ENCODE peak calls at places on chromosome 10, in four cellular contexts. A is HEK293T, Y is HepG2, L is K562. O is an unnamed sample.
A peak's percentile ranks its signal among the peaks of the same experiment; 100 is the strongest.

GRCh38 chr10:60848126-60848525 is 69.8 kb downstream of the CDK1 start:
- DNase-seq in L (no peak), Y (no peak), A (no peak), O (no peak)

GRCh38 chr10:114815751-114816150 is 5.8 kb upstream of the FHIP2A start:
- DNase-seq in A (no peak), Y (no peak), L (no peak), O (no peak)

GRCh38 chr10:76127984-76128589 is 696.7 kb downstream of the LRMDA start:
- DNase-seq in A (no peak), Y (peak; percentile 54), L (no peak), O (no peak)

GRCh38 chr10:104925232-104925851 is 284.3 kb downstream of the SORCS3 start:
- DNase-seq in A (peak; percentile 39), Y (peak; percentile 25), L (peak; percentile 13), O (peak; percentile 60)

GRCh38 chr10:77320852-77321496 is 316.6 kb downstream of the KCNMA1 start:
- DNase-seq in L (no peak), A (no peak), Y (no peak), O (no peak)

GRCh38 chr10:59668081-59668480 is 41.6 kb downstream of the SLC16A9 start:
- DNase-seq in L (no peak), Y (no peak), A (no peak), O (no peak)

GRCh38 chr10:89887830-89888229 is 186.4 kb downstream of the KIF20B start:
- DNase-seq in L (no peak), Y (no peak), A (no peak), O (no peak)

GRCh38 chr10:132679217-132679595 is 106.7 kb downstream of the NKX6-2 start:
- DNase-seq in Y (no peak), A (no peak), L (no peak), O (peak; percentile 3)

GRCh38 chr10:45373783-45374450 is at the start of gene ALOX5:
- DNase-seq in Y (no peak), A (peak; percentile 53), L (peak; percentile 97), O (peak; percentile 71)

GRCh38 chr10:116974442-116975005 is 30.5 kb downstream of the SHTN1 start:
- DNase-seq in Y (no peak), L (no peak), A (no peak), O (no peak)

GRCh38 chr10:63007112-63007511 is 126.0 kb upstream of the NRBF2 start:
- DNase-seq in L (no peak), A (no peak), Y (no peak), O (no peak)

GRCh38 chr10:80464557-80465466 is 10.7 kb downstream of the TSPAN14 start:
- DNase-seq in A (no peak), Y (peak; percentile 97), L (peak; percentile 58), O (peak; percentile 71)

GRCh38 chr10:115985696-115986095 is 287.3 kb downstream of the GFRA1 start:
- DNase-seq in A (no peak), L (no peak), Y (no peak), O (no peak)

GRCh38 chr10:54905793-54906192 is 104.8 kb upstream of the PCDH15 start:
- DNase-seq in A (no peak), L (no peak), Y (no peak), O (no peak)

GRCh38 chr10:52469970-52470705 is 156.1 kb downstream of the DKK1 start:
- DNase-seq in A (no peak), Y (no peak), L (no peak), O (no peak)

GRCh38 chr10:130045091-130045652 is 65.5 kb downstream of the C10orf143 start:
- DNase-seq in L (peak; percentile 18), Y (no peak), A (peak; percentile 69), O (peak; percentile 78)

GRCh38 chr10:49686651-49687050 is 7.2 kb downstream of the C10orf53 start:
- DNase-seq in A (no peak), Y (no peak), L (no peak), O (no peak)

GRCh38 chr10:118459642-118460193 is 117.6 kb upstream of the FAM204A start:
- DNase-seq in A (peak; percentile 86), Y (peak; percentile 43), L (peak; percentile 60), O (peak; percentile 69)

DNA sequence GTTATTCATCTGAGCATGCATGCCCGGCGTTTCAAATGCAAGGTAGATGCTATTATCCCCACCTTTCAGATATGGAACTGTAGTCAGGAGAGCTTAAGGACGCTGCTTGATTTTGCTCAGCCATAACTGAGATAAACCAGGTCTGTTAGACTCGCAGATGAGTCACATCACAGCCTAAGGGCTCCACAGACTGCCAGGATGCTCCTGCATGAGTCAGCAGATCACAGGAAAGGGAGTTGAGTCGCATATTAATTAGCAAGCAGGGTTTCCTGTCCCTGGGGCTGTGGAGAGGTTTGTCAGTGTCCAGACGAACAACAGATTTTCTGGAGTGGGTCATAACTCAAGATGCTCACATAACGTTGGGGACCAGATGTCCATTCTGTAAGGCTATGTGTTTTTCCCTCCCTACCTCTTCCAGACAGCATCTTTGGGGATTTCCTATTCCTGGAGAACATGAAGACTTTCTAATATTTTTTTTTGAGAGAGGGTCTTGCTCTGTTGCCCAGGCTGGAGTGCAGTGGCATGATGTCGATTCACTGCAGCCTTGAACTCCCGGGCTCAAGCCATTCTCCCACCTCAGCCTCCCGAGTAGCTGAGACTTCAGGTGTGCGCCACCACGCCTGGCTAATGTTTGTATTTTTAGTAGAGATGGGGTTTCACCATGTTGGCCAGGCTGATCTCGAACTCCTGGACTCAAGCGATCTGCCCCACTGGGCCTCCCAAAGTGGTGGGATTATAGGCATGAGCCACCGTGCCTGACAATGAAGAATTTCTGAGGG is 36.7 kb downstream of the PFKFB3 start:
- DNase-seq in A (peak; percentile 21), L (peak; percentile 65), Y (peak; percentile 65), O (no peak)
- TF ChIP-seq ELF4 in A (no peak), L (no peak), Y (no peak), O (no peak)

GRCh38 chr10:103451871-103452713 is at the start of gene CALHM2:
- DNase-seq in Y (peak; percentile 13), L (no peak), A (no peak), O (peak; percentile 60)
- TF ChIP-seq ELF4 in Y (no peak), L (no peak), A (no peak), O (no peak)

GRCh38 chr10:71636588-71636987 is 83.0 kb downstream of the C10orf105 start:
- DNase-seq in L (no peak), A (no peak), Y (no peak), O (no peak)

GRCh38 chr10:71639412-71639719 is 80.2 kb downstream of the C10orf105 start:
- DNase-seq in L (no peak), A (no peak), Y (no peak), O (no peak)

GRCh38 chr10:71638087-71638576 is 81.4 kb downstream of the C10orf105 start:
- DNase-seq in A (no peak), Y (peak; percentile 93), L (peak; percentile 75), O (no peak)

GRCh38 chr10:71637305-71637704 is 82.3 kb downstream of the C10orf105 start:
- DNase-seq in A (no peak), L (no peak), Y (no peak), O (no peak)

DNA sequence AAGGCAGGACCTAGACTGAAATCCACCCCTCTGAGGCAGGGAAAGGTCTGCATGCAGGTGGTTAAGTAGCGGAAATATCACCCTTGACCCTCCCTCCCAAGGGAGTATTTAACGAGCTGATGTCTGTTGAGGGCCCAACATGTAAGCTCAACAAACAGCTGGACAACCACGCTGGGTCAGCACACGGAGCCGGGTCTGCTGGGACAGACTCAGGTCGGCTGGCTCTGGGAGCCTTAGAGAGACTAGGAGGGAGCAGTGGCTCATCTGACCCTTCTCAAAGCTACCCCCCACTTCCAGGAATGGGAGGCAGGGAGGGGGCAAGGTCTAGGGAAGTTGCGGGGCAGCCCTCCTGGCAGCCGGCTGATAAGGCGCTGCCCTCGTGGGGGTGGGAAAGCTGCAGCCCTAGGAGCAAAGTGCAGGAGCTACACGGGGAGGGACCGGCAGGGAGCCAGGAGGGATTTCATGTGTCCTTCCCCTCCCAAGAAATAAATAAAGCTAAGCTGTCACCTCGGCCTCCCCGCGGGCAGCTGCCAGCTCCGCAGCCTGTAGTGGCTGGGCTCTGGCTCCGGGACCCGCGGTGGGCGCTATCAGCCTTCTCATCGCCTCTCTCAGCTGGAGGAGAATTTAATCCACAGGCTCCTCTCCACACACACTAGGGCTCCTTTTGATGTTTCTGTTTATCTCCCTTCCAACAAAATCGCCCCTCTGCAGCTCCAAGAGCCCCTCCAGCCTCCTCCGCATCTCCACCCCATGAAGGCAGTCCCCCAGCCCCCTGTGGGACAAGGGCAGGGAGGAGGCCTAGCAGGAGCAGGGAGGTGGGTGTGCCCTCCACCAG is 80.8 kb downstream of the C10orf105 start:
- DNase-seq in Y (peak; percentile 68), A (peak; percentile 57), L (peak; percentile 98), O (no peak)
- TF ChIP-seq ELF4 in Y (no peak), A (no peak), L (no peak), O (no peak)

GRCh38 chr10:17171131-17171530 is 30.3 kb downstream of the TRDMT1 start:
- DNase-seq in A (no peak), L (no peak), Y (no peak), O (no peak)

GRCh38 chr10:17175551-17175950 is 25.9 kb downstream of the TRDMT1 start:
- DNase-seq in L (no peak), A (no peak), Y (no peak), O (no peak)

GRCh38 chr10:17178006-17178405 is 23.5 kb downstream of the TRDMT1 start:
- DNase-seq in Y (no peak), L (no peak), A (no peak), O (no peak)

GRCh38 chr10:17177014-17177413 is 24.5 kb downstream of the TRDMT1 start:
- DNase-seq in A (no peak), Y (no peak), L (no peak), O (no peak)

DNA sequence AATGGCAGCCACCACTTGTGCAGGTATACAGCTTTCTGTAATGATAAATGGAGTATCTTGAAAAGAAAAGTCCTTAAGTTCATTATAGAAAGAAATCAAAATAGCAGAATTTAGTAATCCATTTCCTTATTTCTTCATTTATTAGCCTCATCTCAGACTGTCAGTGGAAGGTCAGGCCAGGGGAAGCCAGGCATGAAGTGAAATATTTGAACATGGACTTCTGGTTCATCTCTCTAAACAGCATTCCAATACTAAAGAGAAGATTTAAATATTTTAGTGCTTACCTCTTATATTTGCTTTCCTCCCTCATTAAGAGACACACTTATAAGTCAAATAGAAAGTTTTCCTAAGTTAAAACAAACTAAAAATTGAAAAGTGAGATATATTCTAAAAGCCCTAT is 26.8 kb downstream of the TRDMT1 start:
- DNase-seq in A (no peak), L (no peak), Y (no peak), O (no peak)
- TF ChIP-seq ELF4 in A (no peak), L (no peak), Y (no peak), O (no peak)

GRCh38 chr10:122845783-122846332 is at the start of gene CUZD1:
- DNase-seq in L (no peak), A (no peak), Y (no peak), O (peak; percentile 54)
- TF ChIP-seq ELF4 in L (no peak), A (no peak), Y (no peak), O (no peak)